ENCODE peak calls at places on chromosomes 13 and 19, in five cellular contexts. Q is HTR-8/SVneo, J is GM04504, X is midbrain, M is lower leg skin. Z is an unnamed sample.

GRCh38 chr19:14516048-14516534 is 2.1 kb downstream of the DNAJB1 start:
- DNase-seq in Q (no peak), J (no peak), X (no peak), M (no peak), Z (no peak)

GRCh38 chr13:110907951-110908898 is 6.6 kb downstream of the ANKRD10 start:
- DNase-seq in Q (no peak), J (no peak), X (no peak), M (no peak), Z (peak; percentile 38)

GRCh38 chr19:33273881-33274662 is 28.3 kb downstream of the CEBPA start:
- DNase-seq in Q (peak; percentile 40), J (peak; percentile 72), X (no peak), M (no peak), Z (no peak)

GRCh38 chr19:46904114-46905060 is 43.6 kb downstream of the ARHGAP35 start:
- DNase-seq in Q (no peak), J (peak; percentile 88), X (no peak), M (no peak), Z (peak; percentile 94)

GRCh38 chr13:109332501-109333499 is 453.6 kb downstream of the IRS2 start:
- DNase-seq in Q (no peak), J (no peak), X (no peak), M (no peak), Z (no peak)

GRCh38 chr13:62387642-62388041 is 972.0 kb upstream of the PCDH20 start:
- DNase-seq in Q (peak; percentile 1), J (no peak), X (peak; percentile 5), M (no peak), Z (peak; percentile 19)

GRCh38 chr13:49858183-49858856 is 65.8 kb upstream of the KPNA3 start:
- DNase-seq in Q (peak; percentile 53), J (peak; percentile 71), X (no peak), M (no peak), Z (peak; percentile 82)

GRCh38 chr13:73835138-73835721 is 299.0 kb downstream of the KLF12 start:
- DNase-seq in Q (peak; percentile 23), J (peak; percentile 19), X (peak; percentile 42), M (no peak), Z (peak; percentile 79)

GRCh38 chr19:31885280-31885853 is 460.0 kb upstream of the ZNF507 start:
- DNase-seq in Q (no peak), J (no peak), X (no peak), M (no peak), Z (no peak)

GRCh38 chr19:2176336-2176994 is 12.7 kb downstream of the DOT1L start:
- DNase-seq in Q (no peak), J (no peak), X (no peak), M (no peak), Z (no peak)

GRCh38 chr19:51327066-51327985 is 14.6 kb downstream of the VSIG10L start:
- DNase-seq in Q (no peak), J (no peak), X (no peak), M (no peak), Z (peak; percentile 21)